ENCODE peak calls at places on chromosomes 5 and 9, in ten cellular contexts. One of them, this sample, is unnamed.

GRCh38 chr5:135429326-135429725 is 17.8 kb downstream of the DCANP1 start:
- DNase-seq in mucosa of descending colon: peak
- DNase-seq in iPS-NIHi11: no peak
- DNase-seq in T-cell: no peak
- DNase-seq in memory B cell: no peak
- DNase-seq in activated T-helper 1 cell treated with anti-CD3 and anti-CD28 coated beads, Interleukin-2, amount 50 U/mL, for 16 hours: no peak
- DNase-seq in RCC 7860: no peak
- DNase-seq in ovary: no peak
- DNase-seq in type B pancreatic cell: no peak
- DNase-seq in CD4-positive, alpha-beta memory T cell: no peak
- DNase-seq in this sample: no peak

GRCh38 chr5:67248703-67249589 is 52.3 kb upstream of the CD180 start:
- DNase-seq in mucosa of descending colon: no peak
- DNase-seq in iPS-NIHi11: no peak
- DNase-seq in T-cell: no peak
- DNase-seq in memory B cell: no peak
- DNase-seq in activated T-helper 1 cell treated with anti-CD3 and anti-CD28 coated beads, Interleukin-2, amount 50 U/mL, for 16 hours: no peak
- DNase-seq in RCC 7860: no peak
- DNase-seq in ovary: no peak
- DNase-seq in type B pancreatic cell: no peak
- DNase-seq in CD4-positive, alpha-beta memory T cell: no peak
- DNase-seq in this sample: no peak

GRCh38 chr5:35073168-35073567 is 25.4 kb upstream of the AGXT2 start:
- DNase-seq in mucosa of descending colon: no peak
- DNase-seq in iPS-NIHi11: no peak
- DNase-seq in T-cell: no peak
- DNase-seq in memory B cell: no peak
- DNase-seq in activated T-helper 1 cell treated with anti-CD3 and anti-CD28 coated beads, Interleukin-2, amount 50 U/mL, for 16 hours: no peak
- DNase-seq in RCC 7860: no peak
- DNase-seq in ovary: no peak
- DNase-seq in type B pancreatic cell: no peak
- DNase-seq in CD4-positive, alpha-beta memory T cell: no peak
- DNase-seq in this sample: no peak

GRCh38 chr9:35748239-35748857 is 680 bp downstream of the GBA2 start:
- DNase-seq in mucosa of descending colon: peak
- DNase-seq in iPS-NIHi11: no peak
- DNase-seq in T-cell: no peak
- DNase-seq in memory B cell: no peak
- DNase-seq in activated T-helper 1 cell treated with anti-CD3 and anti-CD28 coated beads, Interleukin-2, amount 50 U/mL, for 16 hours: no peak
- DNase-seq in RCC 7860: no peak
- DNase-seq in ovary: no peak
- DNase-seq in type B pancreatic cell: no peak
- DNase-seq in CD4-positive, alpha-beta memory T cell: no peak
- DNase-seq in this sample: no peak

GRCh38 chr5:74179183-74179582 is 461.3 kb downstream of the ENC1 start:
- DNase-seq in mucosa of descending colon: no peak
- DNase-seq in iPS-NIHi11: peak
- DNase-seq in T-cell: no peak
- DNase-seq in memory B cell: no peak
- DNase-seq in activated T-helper 1 cell treated with anti-CD3 and anti-CD28 coated beads, Interleukin-2, amount 50 U/mL, for 16 hours: no peak
- DNase-seq in RCC 7860: peak
- DNase-seq in ovary: no peak
- DNase-seq in type B pancreatic cell: no peak
- DNase-seq in CD4-positive, alpha-beta memory T cell: no peak
- DNase-seq in this sample: peak

GRCh38 chr5:151178372-151178771 is 20.8 kb upstream of the ANXA6 start:
- DNase-seq in mucosa of descending colon: no peak
- DNase-seq in iPS-NIHi11: no peak
- DNase-seq in T-cell: no peak
- DNase-seq in memory B cell: no peak
- DNase-seq in activated T-helper 1 cell treated with anti-CD3 and anti-CD28 coated beads, Interleukin-2, amount 50 U/mL, for 16 hours: no peak
- DNase-seq in RCC 7860: no peak
- DNase-seq in ovary: no peak
- DNase-seq in type B pancreatic cell: no peak
- DNase-seq in CD4-positive, alpha-beta memory T cell: no peak
- DNase-seq in this sample: no peak

GRCh38 chr9:133420392-133420827 is 1.8 kb upstream of the ADAMTS13 start:
- DNase-seq in mucosa of descending colon: no peak
- DNase-seq in iPS-NIHi11: no peak
- DNase-seq in T-cell: no peak
- DNase-seq in memory B cell: peak
- DNase-seq in activated T-helper 1 cell treated with anti-CD3 and anti-CD28 coated beads, Interleukin-2, amount 50 U/mL, for 16 hours: no peak
- DNase-seq in RCC 7860: no peak
- DNase-seq in ovary: no peak
- DNase-seq in type B pancreatic cell: no peak
- DNase-seq in CD4-positive, alpha-beta memory T cell: peak
- DNase-seq in this sample: no peak

GRCh38 chr9:120362446-120362845 is 217.5 kb downstream of the CDK5RAP2 start:
- DNase-seq in mucosa of descending colon: no peak
- DNase-seq in iPS-NIHi11: no peak
- DNase-seq in T-cell: no peak
- DNase-seq in memory B cell: no peak
- DNase-seq in activated T-helper 1 cell treated with anti-CD3 and anti-CD28 coated beads, Interleukin-2, amount 50 U/mL, for 16 hours: no peak
- DNase-seq in RCC 7860: peak
- DNase-seq in ovary: no peak
- DNase-seq in type B pancreatic cell: no peak
- DNase-seq in CD4-positive, alpha-beta memory T cell: no peak
- DNase-seq in this sample: no peak